ENCODE peak calls at places on chromosomes 12 and 14, in eight cellular contexts. S, M, N, C, I, B, L and Z are unnamed samples.

GRCh38 chr12:67590122-67590795 is 58.3 kb upstream of the DYRK2 start:
- DNase-seq in L (no peak), N (no peak), C (no peak), M (no peak), S (no peak), I (no peak), B (no peak), Z (no peak)

GRCh38 chr14:32709072-32709471 is 229.6 kb upstream of the NPAS3 start:
- DNase-seq in L (peak; percentile 68), C (peak; percentile 57), I (no peak), B (no peak), S (peak; percentile 65), N (no peak), M (no peak), Z (peak; percentile 50)

GRCh38 chr12:66352197-66352596 is 49.9 kb downstream of the HELB start:
- DNase-seq in I (peak; percentile 58), C (peak; percentile 54), M (no peak), B (no peak), N (peak; percentile 53), L (no peak), S (peak; percentile 33), Z (peak; percentile 54)

GRCh38 chr12:80068173-80068572 is 31.2 kb upstream of the OTOGL start:
- DNase-seq in N (peak; percentile 17), B (no peak), L (no peak), I (no peak), M (no peak), C (no peak), S (no peak), Z (no peak)

GRCh38 chr14:90900712-90901111 is 84.5 kb upstream of the TTC7B start:
- DNase-seq in S (no peak), I (no peak), C (peak; percentile 7), N (no peak), M (no peak), L (no peak), B (no peak), Z (no peak)

GRCh38 chr12:57952766-57953165 is 11.4 kb downstream of the ATP23 start:
- DNase-seq in B (no peak), C (no peak), S (no peak), M (no peak), L (no peak), I (no peak), N (no peak), Z (no peak)

GRCh38 chr14:92294506-92294905 is 28.5 kb upstream of the SLC24A4 start:
- DNase-seq in C (no peak), M (no peak), N (no peak), L (no peak), B (no peak), S (peak; percentile 55), I (no peak), Z (no peak)

GRCh38 chr12:114608509-114608908 is 75.5 kb downstream of the TBX3 start:
- DNase-seq in M (no peak), C (no peak), L (no peak), N (no peak), S (no peak), I (no peak), B (no peak), Z (no peak)

GRCh38 chr12:42798811-42799438 is 209.4 kb upstream of the PRICKLE1 start:
- DNase-seq in M (no peak), B (no peak), S (no peak), L (no peak), N (no peak), I (no peak), C (peak; percentile 43), Z (no peak)

GRCh38 chr12:48787791-48788521 is 933 bp downstream of the ADCY6 start:
- DNase-seq in S (no peak), B (no peak), M (no peak), N (no peak), I (no peak), C (no peak), L (no peak), Z (no peak)

GRCh38 chr12:3293446-3294161 is 197.4 kb upstream of the PRMT8 start:
- DNase-seq in S (peak; percentile 46), M (no peak), N (peak; percentile 70), L (no peak), B (no peak), I (no peak), C (peak; percentile 68), Z (peak; percentile 77)

GRCh38 chr14:105425823-105426247 is 6.2 kb downstream of the MTA1 start:
- DNase-seq in S (no peak), I (no peak), B (no peak), N (no peak), C (no peak), M (no peak), L (no peak), Z (no peak)

GRCh38 chr12:102913453-102914226 is 3.4 kb downstream of the PAH start:
- DNase-seq in L (no peak), I (no peak), B (no peak), N (no peak), S (no peak), M (no peak), C (no peak), Z (peak; percentile 2)

GRCh38 chr12:28050606-28051005 is 78.1 kb upstream of the PTHLH start:
- DNase-seq in S (no peak), L (no peak), M (no peak), N (no peak), I (no peak), C (peak; percentile 74), B (no peak), Z (peak; percentile 72)

GRCh38 chr12:81992461-81992860 is 233.3 kb upstream of the PPFIA2 start:
- DNase-seq in N (peak; percentile 47), L (no peak), B (peak; percentile 1), M (no peak), C (no peak), S (peak; percentile 17), I (peak; percentile 59), Z (peak; percentile 37)
- TF ChIP-seq CTCF in N (peak; percentile 67), L (peak; percentile 49), B (peak; percentile 59), M (no peak), C (no peak), S (no peak), I (no peak), Z (peak; percentile 36)

GRCh38 chr12:98137278-98137677 is 378.1 kb upstream of the TMPO start:
- DNase-seq in N (peak; percentile 13), I (no peak), M (no peak), S (no peak), C (no peak), B (no peak), L (no peak), Z (no peak)

DNA sequence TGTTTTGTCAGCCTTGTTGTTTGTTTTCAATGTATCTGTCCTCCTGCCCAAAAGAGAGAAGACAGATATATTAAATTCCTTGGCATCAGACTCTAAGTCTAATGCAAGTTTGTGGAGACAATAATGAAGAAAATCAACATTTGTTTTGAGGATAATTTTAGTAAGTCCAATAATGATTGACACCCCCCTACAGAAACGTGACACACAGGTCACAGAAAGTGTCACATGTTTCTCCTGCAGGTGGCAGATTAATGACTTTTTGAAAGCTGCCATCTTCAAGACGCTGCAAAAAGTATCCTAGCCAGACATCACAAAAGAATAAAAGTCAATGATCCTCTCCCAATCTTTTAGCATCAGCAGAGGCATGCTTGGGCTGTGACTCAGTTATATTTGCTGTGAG is 378.8 kb upstream of the TMPO start:
- DNase-seq in I (no peak), N (no peak), L (no peak), S (no peak), B (no peak), C (no peak), M (no peak), Z (no peak)
- TF ChIP-seq CTCF in I (no peak), N (no peak), L (no peak), S (no peak), B (no peak), C (no peak), M (no peak), Z (no peak)

GRCh38 chr12:65300067-65300466 is 21.6 kb downstream of the MSRB3 start:
- DNase-seq in C (no peak), L (no peak), M (no peak), B (no peak), S (no peak), N (no peak), I (no peak), Z (no peak)

GRCh38 chr12:65302891-65303290 is 24.4 kb downstream of the MSRB3 start:
- DNase-seq in N (no peak), B (no peak), L (no peak), I (no peak), M (no peak), C (no peak), S (no peak), Z (no peak)

GRCh38 chr12:65305346-65305950 is 27.0 kb downstream of the MSRB3 start:
- DNase-seq in C (no peak), M (no peak), B (no peak), L (no peak), N (no peak), S (no peak), I (no peak), Z (no peak)

GRCh38 chr12:65296503-65297265 is 18.2 kb downstream of the MSRB3 start:
- DNase-seq in B (no peak), S (no peak), M (no peak), C (no peak), L (no peak), N (no peak), I (no peak), Z (no peak)

GRCh38 chr12:65300679-65301349 is 22.3 kb downstream of the MSRB3 start:
- DNase-seq in M (no peak), L (no peak), N (peak; percentile 34), I (peak; percentile 69), B (no peak), C (peak; percentile 71), S (no peak), Z (peak; percentile 51)
- TF ChIP-seq CTCF in M (no peak), L (no peak), N (peak; percentile 43), I (peak; percentile 60), B (no peak), C (peak; percentile 72), S (no peak), Z (peak; percentile 56)

GRCh38 chr14:59882957-59883356 is 12.4 kb upstream of the RTN1 start:
- DNase-seq in I (no peak), C (peak; percentile 58), S (no peak), B (no peak), N (no peak), L (no peak), M (no peak), Z (no peak)
- TF ChIP-seq CTCF in I (peak; percentile 43), C (peak; percentile 88), S (peak; percentile 10), B (no peak), N (peak; percentile 32), L (no peak), M (no peak), Z (peak; percentile 21)